ENCODE peak calls at places on chromosomes 6 and 20, in four cellular contexts. U is A549; H is CD4-positive, alpha-beta memory T cell; L is tibial nerve. C is an unnamed sample.

GRCh38 chr6:21999012-21999528 is 297.8 kb downstream of the PRL start:
- DNase-seq in U (no peak), H (no peak), L (no peak), C (no peak)

GRCh38 chr6:133595076-133595868 is 293.6 kb upstream of the TCF21 start:
- DNase-seq in U (peak; percentile 67), H (no peak), L (no peak), C (peak; percentile 32)

GRCh38 chr6:19838442-19839236 is 1.5 kb downstream of the ID4 start:
- DNase-seq in U (peak; percentile 27), H (no peak), L (no peak), C (peak; percentile 47)

GRCh38 chr6:75368151-75368779 is 83.7 kb upstream of the TMEM30A start:
- DNase-seq in U (peak; percentile 96), H (no peak), L (no peak), C (peak; percentile 49)

GRCh38 chr20:2932497-2932896 is 59.2 kb downstream of the PTPRA start:
- DNase-seq in U (no peak), H (no peak), L (no peak), C (no peak)

GRCh38 chr6:105798057-105798456 is 288.1 kb upstream of the PRDM1 start:
- DNase-seq in U (no peak), H (no peak), L (no peak), C (peak; percentile 96)

GRCh38 chr6:161462148-161462547 is 188.3 kb upstream of the AGPAT4 start:
- DNase-seq in U (peak; percentile 7), H (no peak), L (no peak), C (no peak)

GRCh38 chr6:156876302-156876701 is 99.1 kb downstream of the ARID1B start:
- DNase-seq in U (no peak), H (no peak), L (no peak), C (no peak)

GRCh38 chr6:34865107-34865506 is 22.7 kb downstream of the TAF11 start:
- DNase-seq in U (no peak), H (no peak), L (no peak), C (peak; percentile 5)

GRCh38 chr6:145275787-145276186 is 459.5 kb downstream of the EPM2A start:
- DNase-seq in U (no peak), H (no peak), L (no peak), C (no peak)

GRCh38 chr6:164753517-164753916 is 555.9 kb downstream of the C6orf118 start:
- DNase-seq in U (no peak), H (no peak), L (no peak), C (no peak)

GRCh38 chr6:68876792-68877493 is 241.9 kb downstream of the ADGRB3 start:
- DNase-seq in U (peak; percentile 13), H (no peak), L (no peak), C (peak; percentile 33)

GRCh38 chr6:88963139-88964090 is at the start of gene RNGTT:
- DNase-seq in U (peak; percentile 95), H (peak; percentile 96), L (peak; percentile 97), C (peak; percentile 99)

GRCh38 chr6:131740161-131740560 is 29.3 kb upstream of the CTAGE9 start:
- DNase-seq in U (no peak), H (no peak), L (no peak), C (peak; percentile 73)

GRCh38 chr6:70162972-70163371 is 139.9 kb downstream of the COL9A1 start:
- DNase-seq in U (no peak), H (no peak), L (no peak), C (no peak)

GRCh38 chr6:45136495-45136894 is 191.6 kb upstream of the RUNX2 start:
- DNase-seq in U (no peak), H (no peak), L (no peak), C (no peak)

GRCh38 chr6:107645740-107646139 is 155.8 kb downstream of the SOBP start:
- DNase-seq in U (no peak), H (no peak), L (no peak), C (no peak)

GRCh38 chr6:123655520-123656306 is 19.0 kb upstream of the TRDN start:
- DNase-seq in U (no peak), H (no peak), L (no peak), C (no peak)

GRCh38 chr6:130676077-130676772 is 151.0 kb upstream of the SMLR1 start:
- DNase-seq in U (no peak), H (no peak), L (no peak), C (no peak)

GRCh38 chr6:44010411-44011349 is 116.6 kb downstream of the MRPL14 start:
- DNase-seq in U (no peak), H (no peak), L (no peak), C (peak; percentile 98)

GRCh38 chr20:50425076-50425475 is 85.1 kb upstream of the PTPN1 start:
- DNase-seq in U (peak; percentile 76), H (no peak), L (no peak), C (no peak)

GRCh38 chr6:155980680-155981079 is 525.0 kb upstream of the NOX3 start:
- DNase-seq in U (no peak), H (no peak), L (no peak), C (no peak)

GRCh38 chr6:16713597-16713996 is 47.7 kb downstream of the ATXN1 start:
- DNase-seq in U (no peak), H (no peak), L (no peak), C (no peak)
- H3K4me3 ChIP-seq in U (no peak overlapping the region), H (no peak overlapping the region), L (no peak overlapping the region), C (no peak overlapping the region)

GRCh38 chr6:144006731-144007454 is 1.2 kb downstream of the PLAGL1 start:
- DNase-seq in U (peak; percentile 19), H (no peak), L (no peak), C (peak; percentile 64)
- H3K4me3 ChIP-seq in U (peak overlapping the region; percentile 58), H (no peak overlapping the region), L (peak overlapping the region; percentile 51), C (peak overlapping the region; percentile 77)

GRCh38 chr6:138572200-138572875 is 73.0 kb upstream of the NHSL1 start:
- DNase-seq in U (no peak), H (no peak), L (peak; percentile 37), C (peak; percentile 91)
- H3K4me3 ChIP-seq in U (no peak overlapping the region), H (no peak overlapping the region), L (peak overlapping the region; percentile 21), C (peak overlapping the region; percentile 62)

GRCh38 chr6:148927581-148927980 is 180.8 kb downstream of the UST start:
- DNase-seq in U (no peak), H (no peak), L (no peak), C (no peak)

GRCh38 chr6:148926478-148926877 is 179.6 kb downstream of the UST start:
- DNase-seq in U (no peak), H (no peak), L (no peak), C (peak; percentile 13)

GRCh38 chr6:148928811-148929210 is 182.0 kb downstream of the UST start:
- DNase-seq in U (no peak), H (no peak), L (no peak), C (no peak)

GRCh38 chr6:148925701-148926100 is 178.9 kb downstream of the UST start:
- DNase-seq in U (no peak), H (no peak), L (no peak), C (no peak)

GRCh38 chr6:148924226-148924989 is 177.6 kb downstream of the UST start:
- DNase-seq in U (no peak), H (no peak), L (no peak), C (no peak)
- H3K4me3 ChIP-seq in U (no peak overlapping the region), H (no peak overlapping the region), L (no peak overlapping the region), C (no peak overlapping the region)

GRCh38 chr6:33786736-33787135 is 2.2 kb downstream of the LEMD2 start:
- DNase-seq in U (no peak), H (no peak), L (no peak), C (no peak)
- H3K4me3 ChIP-seq in U (no peak overlapping the region), H (no peak overlapping the region), L (no peak overlapping the region), C (no peak overlapping the region)

DNA sequence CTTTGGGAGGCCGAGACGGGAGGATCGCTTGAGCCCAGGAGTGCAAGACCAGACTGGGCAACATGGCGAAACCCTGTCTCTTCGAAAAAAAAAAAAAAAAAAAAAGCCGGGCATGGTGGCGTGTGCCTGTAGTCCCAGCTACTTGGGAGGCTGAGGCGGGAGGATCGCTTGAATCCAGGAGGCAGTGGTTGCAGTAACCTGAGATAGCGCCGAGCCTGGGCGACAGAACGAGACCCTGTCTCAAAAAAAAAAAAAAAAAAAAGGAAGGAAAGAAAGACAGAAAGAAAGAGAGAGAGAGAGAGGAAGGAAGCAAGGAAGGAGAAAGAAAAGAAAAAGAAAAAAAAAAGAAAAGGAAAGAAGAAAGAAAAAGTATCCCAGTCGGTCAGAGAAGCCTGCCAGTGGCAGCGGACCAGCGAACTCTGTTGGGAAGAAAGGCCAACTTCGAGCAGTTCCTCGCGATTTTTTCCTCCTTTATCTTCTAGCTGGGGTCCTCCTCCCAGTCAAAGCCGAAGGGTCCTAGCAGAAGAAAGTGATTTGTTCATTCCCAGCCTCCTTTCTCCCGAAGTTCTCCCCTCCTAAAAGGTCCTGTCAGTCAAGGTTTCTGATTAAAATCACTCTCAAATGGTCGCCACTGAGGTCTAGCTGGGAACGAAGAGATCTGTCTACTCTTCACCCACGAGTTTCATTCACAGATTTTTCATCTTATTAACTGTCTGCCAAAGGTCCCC is 2.4 kb upstream of the SYCP2L start:
- DNase-seq in U (no peak), H (no peak), L (no peak), C (no peak)
- H3K4me3 ChIP-seq in U (no peak overlapping the region), H (no peak overlapping the region), L (no peak overlapping the region), C (no peak overlapping the region)

DNA sequence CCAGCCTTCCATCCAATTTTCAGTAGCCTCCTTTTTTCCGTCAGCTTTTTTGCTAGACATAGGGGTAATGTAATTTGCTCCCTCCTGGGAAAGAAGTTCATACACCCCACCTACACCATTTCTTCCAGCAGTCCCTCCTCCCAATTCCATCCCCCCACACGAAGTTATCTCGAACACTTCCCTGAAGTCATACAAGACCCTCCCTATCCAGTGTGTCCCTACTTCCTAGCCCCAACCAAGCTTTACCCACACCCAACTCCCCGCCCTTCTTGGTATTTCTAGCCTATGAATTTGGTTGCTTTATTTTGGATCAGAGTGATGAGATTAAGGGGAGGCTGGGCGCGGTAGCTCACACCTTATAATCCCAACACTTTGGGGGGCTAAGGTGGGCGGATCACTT is 1.0 kb downstream of the UBE2C start:
- DNase-seq in U (no peak), H (no peak), L (no peak), C (no peak)
- H3K4me3 ChIP-seq in U (peak overlapping the region; percentile 87), H (no peak overlapping the region), L (no peak overlapping the region), C (peak overlapping the region; percentile 67)

GRCh38 chr20:32301719-32302506 is 24.5 kb downstream of the KIF3B start:
- DNase-seq in U (no peak), H (no peak), L (no peak), C (no peak)
- H3K4me3 ChIP-seq in U (no peak overlapping the region), H (no peak overlapping the region), L (no peak overlapping the region), C (no peak overlapping the region)

GRCh38 chr6:41713161-41713649 is 22.2 kb downstream of the TFEB start:
- DNase-seq in U (peak; percentile 65), H (no peak), L (no peak), C (peak; percentile 62)
- H3K4me3 ChIP-seq in U (no peak overlapping the region), H (no peak overlapping the region), L (no peak overlapping the region), C (no peak overlapping the region)

C was measured in foreskin fibroblast.